ENCODE peak calls at places on chromosomes 13 and 19, in six cellular contexts. Z, U, C, J, B and Q are unnamed samples. For H3K4me1, the result is how much of the 10 kb centered on the place peaks cover.

GRCh38 chr13:47896546-47896945 is 104.5 kb downstream of the SUCLA2 start:
- DNase-seq in Z (no peak), U (no peak), C (no peak), J (no peak), B (no peak), Q (no peak)

GRCh38 chr19:53865918-53866696 is 1.6 kb upstream of the MYADM start:
- DNase-seq in Z (peak), U (peak), C (peak), J (no peak), B (peak), Q (peak)

GRCh38 chr13:81480634-81481033 is 1139.7 kb upstream of the SPRY2 start:
- DNase-seq in Z (no peak), U (no peak), C (no peak), J (no peak), B (no peak), Q (no peak)

GRCh38 chr19:45468803-45469131 is 971 bp downstream of the FOSB start:
- DNase-seq in Z (no peak), U (no peak), C (no peak), J (peak), B (no peak), Q (no peak)

GRCh38 chr19:1766800-1767352 is 13.6 kb downstream of the ONECUT3 start:
- DNase-seq in Z (no peak), U (no peak), C (no peak), J (no peak), B (no peak), Q (no peak)

GRCh38 chr13:29081036-29081435 is 260.9 kb downstream of the MTUS2 start:
- DNase-seq in Z (no peak), U (no peak), C (no peak), J (no peak), B (no peak), Q (no peak)

GRCh38 chr13:112899618-112900600 is 69.1 kb upstream of the MCF2L start:
- DNase-seq in Z (no peak), U (no peak), C (no peak), J (no peak), B (no peak), Q (no peak)

GRCh38 chr19:8262431-8262830 is 45.7 kb downstream of the CD320 start:
- DNase-seq in Z (no peak), U (no peak), C (peak), J (no peak), B (no peak), Q (peak)

GRCh38 chr13:66347718-66348117 is 882.4 kb downstream of the PCDH9 start:
- DNase-seq in Z (no peak), U (no peak), C (peak), J (no peak), B (peak), Q (no peak)

GRCh38 chr19:6125571-6125989 is 9.9 kb upstream of the ACSBG2 start:
- DNase-seq in Z (peak), U (peak), C (peak), J (peak), B (peak), Q (peak)
- TF ChIP-seq CTCF in Z (peak), U (peak), C (peak), J (peak), B (peak), Q (peak)

GRCh38 chr19:11027381-11027780 is 61.9 kb upstream of the LDLR start:
- DNase-seq in Z (no peak), U (no peak), C (no peak), J (no peak), B (no peak), Q (no peak)
- H3K4me1 ChIP-seq in Z (under half), U (under half), C (under half), J (under half), B (under half), Q (under half)

DNA sequence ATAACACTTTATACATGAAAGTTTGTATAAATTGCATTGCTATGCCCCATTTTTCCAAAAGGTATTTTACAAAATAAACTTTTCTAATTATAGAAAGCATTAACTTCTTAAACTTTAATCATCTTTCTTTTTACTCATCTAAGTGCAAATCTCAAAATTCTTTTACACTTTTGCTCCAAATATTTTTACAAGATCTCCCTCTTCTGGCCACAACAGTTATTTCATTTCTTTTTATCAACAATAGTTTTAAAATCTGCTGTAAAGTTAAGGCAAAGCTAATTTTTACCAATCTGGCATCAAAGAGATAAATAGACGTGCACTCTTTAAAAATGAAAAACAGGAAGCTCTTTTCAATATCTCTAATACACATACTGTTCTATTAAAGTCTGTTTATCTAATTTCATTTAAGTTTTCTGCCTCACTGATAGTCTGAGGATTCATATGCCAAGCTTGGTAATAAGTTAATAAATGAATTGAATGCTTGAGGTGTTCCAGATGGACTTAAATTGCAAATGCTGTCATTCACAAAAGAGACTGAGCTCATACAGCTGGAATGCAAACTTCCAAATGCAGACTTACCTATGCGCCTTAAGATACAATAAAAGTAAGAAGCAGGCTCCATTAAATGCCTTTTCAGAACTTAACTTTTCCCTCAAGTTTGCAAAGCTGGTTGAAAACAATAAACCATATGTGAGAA is 583.0 kb upstream of the ATXN8OS start:
- DNase-seq in Z (no peak), U (no peak), C (no peak), J (no peak), B (no peak), Q (no peak)
- TF ChIP-seq CTCF in Z (no peak), U (no peak), C (no peak), J (no peak), B (peak), Q (no peak)

GRCh38 chr19:17341845-17342244 is 4.5 kb downstream of the GTPBP3 start:
- DNase-seq in Z (no peak), U (no peak), C (no peak), J (no peak), B (no peak), Q (no peak)
- H3K4me1 ChIP-seq in Z (under half), U (under half), C (under half), J (under half), B (under half), Q (under half)